ENCODE peak calls at places on chromosome 19, in four cellular contexts. Y, O, U and J are unnamed samples.

GRCh38 chr19:3508771-3509535 is 2.8 kb downstream of the FZR1 start:
- DNase-seq in Y (no peak), U (no peak), O (no peak), J (no peak)

GRCh38 chr19:4277051-4277700 is 1.9 kb upstream of the SHD start:
- DNase-seq in Y (no peak), U (no peak), O (no peak), J (no peak)

GRCh38 chr19:13100031-13100588 is 2.5 kb downstream of the LYL1 start:
- DNase-seq in Y (no peak), U (no peak), O (peak; percentile 26), J (peak; percentile 28)

GRCh38 chr19:16015805-16016173 is 60.5 kb upstream of the TPM4 start:
- DNase-seq in Y (no peak), U (no peak), O (no peak), J (peak; percentile 54)

GRCh38 chr19:35901854-35902661 is at the start of gene HCST:
- DNase-seq in U (peak; percentile 50), Y (no peak), O (no peak), J (peak; percentile 39)

GRCh38 chr19:7515091-7515470 is 822 bp upstream of the ZNF358 start:
- DNase-seq in O (no peak), Y (no peak), U (no peak), J (peak; percentile 61)

GRCh38 chr19:55041627-55042343 is 3.7 kb upstream of the GP6 start:
- DNase-seq in U (no peak), O (no peak), Y (no peak), J (no peak)

GRCh38 chr19:13823256-13823655 is 28.0 kb downstream of the ZSWIM4 start:
- DNase-seq in U (no peak), O (no peak), Y (no peak), J (peak; percentile 72)

GRCh38 chr19:7849631-7850428 is 19.8 kb downstream of the EVI5L start:
- DNase-seq in O (no peak), Y (no peak), U (no peak), J (no peak)

GRCh38 chr19:47381653-47382279 is 32.7 kb downstream of the DHX34 start:
- DNase-seq in U (peak; percentile 17), O (no peak), Y (no peak), J (no peak)

GRCh38 chr19:15715642-15716041 is 12.2 kb upstream of the OR10H2 start:
- DNase-seq in U (no peak), O (no peak), Y (no peak), J (no peak)

GRCh38 chr19:33291623-33292534 is 10.5 kb downstream of the CEBPA start:
- DNase-seq in O (no peak), U (no peak), Y (no peak), J (peak; percentile 17)

GRCh38 chr19:2969104-2969504 is 8.3 kb upstream of the TLE6 start:
- DNase-seq in Y (no peak), O (peak; percentile 79), U (peak; percentile 88), J (peak; percentile 78)

GRCh38 chr19:35005256-35005977 is 5.3 kb downstream of the GRAMD1A start:
- DNase-seq in O (no peak), Y (no peak), U (no peak), J (peak; percentile 14)

GRCh38 chr19:47024502-47024901 is 4.9 kb downstream of the NPAS1 start:
- DNase-seq in U (no peak), Y (no peak), O (no peak), J (no peak)

GRCh38 chr19:19559942-19560341 is 21.9 kb downstream of the CILP2 start:
- DNase-seq in O (no peak), U (no peak), Y (no peak), J (no peak)

GRCh38 chr19:3041756-3042517 is 12.9 kb upstream of the TLE2 start:
- DNase-seq in Y (no peak), U (no peak), O (peak; percentile 50), J (no peak)

GRCh38 chr19:41792513-41793413 is 3.6 kb upstream of the CEACAM3 start:
- DNase-seq in U (peak; percentile 59), O (no peak), Y (peak; percentile 91), J (peak; percentile 39)

GRCh38 chr19:46471778-46472543 is 598 bp upstream of the PNMA8A start:
- DNase-seq in O (no peak), U (no peak), Y (no peak), J (no peak)

GRCh38 chr19:54104998-54105715 is 2.5 kb downstream of the NDUFA3 start:
- DNase-seq in U (no peak), O (no peak), Y (no peak), J (no peak)

GRCh38 chr19:8610041-8610927 is at the start of gene ADAMTS10:
- DNase-seq in Y (no peak), U (no peak), O (peak; percentile 45), J (peak; percentile 68)

GRCh38 chr19:15732388-15732787 is 4.6 kb downstream of the OR10H2 start:
- DNase-seq in U (no peak), O (no peak), Y (no peak), J (no peak)

GRCh38 chr19:5961969-5962945 is 15.7 kb downstream of the RANBP3 start:
- DNase-seq in U (peak; percentile 92), Y (no peak), O (no peak), J (peak; percentile 47)

GRCh38 chr19:34676697-34677385 is at the start of gene SCGB2B2:
- DNase-seq in O (no peak), U (no peak), Y (peak; percentile 90), J (no peak)

GRCh38 chr19:50658438-50659317 is 9.4 kb downstream of the C19orf81 start:
- DNase-seq in O (peak; percentile 23), Y (peak; percentile 98), U (peak; percentile 71), J (peak; percentile 83)

GRCh38 chr19:9936151-9937000 is at the start of gene OLFM2:
- DNase-seq in O (peak; percentile 48), U (peak; percentile 22), Y (no peak), J (no peak)

GRCh38 chr19:17724655-17725054 is 5.4 kb downstream of the MAP1S start:
- DNase-seq in U (no peak), Y (no peak), O (no peak), J (no peak)

GRCh38 chr19:17726914-17727773 is 7.9 kb downstream of the MAP1S start:
- DNase-seq in O (no peak), U (no peak), Y (no peak), J (no peak)

GRCh38 chr19:17727843-17728242 is 8.6 kb downstream of the MAP1S start:
- DNase-seq in U (no peak), Y (no peak), O (no peak), J (no peak)

GRCh38 chr19:17726136-17726741 is 7.0 kb downstream of the MAP1S start:
- DNase-seq in O (no peak), U (no peak), Y (no peak), J (no peak)

DNA sequence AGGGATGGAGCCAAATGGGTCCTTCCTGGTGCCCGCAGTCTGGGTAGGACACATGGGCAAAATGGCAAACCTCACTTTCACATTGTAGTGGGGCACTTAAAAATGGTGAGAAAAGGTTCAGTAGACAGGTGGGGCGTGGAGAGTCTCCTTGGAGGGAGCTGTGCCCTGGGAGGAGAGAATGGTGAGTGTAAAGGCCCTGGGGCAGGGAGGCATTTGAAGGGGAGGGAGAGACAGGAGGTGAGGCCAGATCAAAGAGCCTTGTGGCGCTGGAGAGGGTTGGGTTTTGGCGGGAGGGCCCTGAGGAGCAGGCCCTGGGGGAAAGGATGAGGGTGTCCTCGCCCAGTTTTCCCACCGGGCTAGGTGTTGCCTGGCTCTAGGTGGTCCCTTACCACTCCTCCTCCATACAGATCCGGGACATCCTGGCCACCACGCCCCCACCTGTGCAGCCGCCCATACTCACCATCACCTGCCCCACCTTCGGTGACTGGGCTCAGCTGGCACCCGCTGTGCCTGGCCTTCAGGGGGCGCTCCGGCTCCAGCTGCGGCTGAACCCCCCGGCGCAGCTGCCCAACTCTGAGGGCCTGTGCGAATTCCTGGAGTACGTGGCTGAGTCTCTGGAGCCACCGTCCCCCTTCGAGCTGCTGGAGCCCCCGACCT is 6.3 kb downstream of the MAP1S start:
- DNase-seq in O (no peak), U (no peak), Y (no peak), J (no peak)
- TF ChIP-seq CTCF in O (no peak), U (no peak), Y (peak; percentile 23), J (no peak)

DNA sequence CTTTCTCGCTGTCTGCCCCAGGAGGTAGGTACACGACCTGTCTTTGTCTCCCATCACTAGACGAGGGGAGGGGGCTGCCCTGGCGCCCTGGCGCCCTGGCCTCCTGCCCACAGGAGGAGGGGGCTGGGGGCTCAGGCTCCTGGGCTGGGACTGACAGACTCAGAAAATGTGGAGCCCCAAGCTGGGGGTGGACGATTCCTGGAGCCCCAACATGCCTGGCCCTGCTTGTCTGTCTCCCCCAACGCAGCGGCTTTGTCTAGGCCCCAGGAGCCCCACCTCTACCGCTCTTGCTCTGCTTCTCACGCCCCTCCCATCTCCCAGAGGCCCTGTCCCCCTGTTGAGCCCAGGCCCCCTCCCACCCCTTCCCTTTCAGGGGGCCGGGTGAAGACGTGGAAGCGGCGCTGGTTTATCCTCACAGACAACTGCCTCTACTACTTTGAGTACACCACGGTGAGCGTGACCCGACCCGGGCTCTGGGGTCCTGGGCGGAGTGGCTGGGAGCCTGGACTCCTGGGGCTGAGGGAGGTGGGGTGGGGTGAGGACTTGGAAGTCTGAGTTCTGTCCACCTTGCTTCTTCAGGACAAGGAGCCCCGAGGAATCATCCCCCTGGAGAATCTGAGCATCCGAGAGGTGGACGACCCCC is 8.6 kb downstream of the CYTH2 start:
- DNase-seq in U (no peak), Y (no peak), O (no peak), J (no peak)
- TF ChIP-seq POLR2A in U (no peak), Y (no peak), O (no peak), J (no peak)

DNA sequence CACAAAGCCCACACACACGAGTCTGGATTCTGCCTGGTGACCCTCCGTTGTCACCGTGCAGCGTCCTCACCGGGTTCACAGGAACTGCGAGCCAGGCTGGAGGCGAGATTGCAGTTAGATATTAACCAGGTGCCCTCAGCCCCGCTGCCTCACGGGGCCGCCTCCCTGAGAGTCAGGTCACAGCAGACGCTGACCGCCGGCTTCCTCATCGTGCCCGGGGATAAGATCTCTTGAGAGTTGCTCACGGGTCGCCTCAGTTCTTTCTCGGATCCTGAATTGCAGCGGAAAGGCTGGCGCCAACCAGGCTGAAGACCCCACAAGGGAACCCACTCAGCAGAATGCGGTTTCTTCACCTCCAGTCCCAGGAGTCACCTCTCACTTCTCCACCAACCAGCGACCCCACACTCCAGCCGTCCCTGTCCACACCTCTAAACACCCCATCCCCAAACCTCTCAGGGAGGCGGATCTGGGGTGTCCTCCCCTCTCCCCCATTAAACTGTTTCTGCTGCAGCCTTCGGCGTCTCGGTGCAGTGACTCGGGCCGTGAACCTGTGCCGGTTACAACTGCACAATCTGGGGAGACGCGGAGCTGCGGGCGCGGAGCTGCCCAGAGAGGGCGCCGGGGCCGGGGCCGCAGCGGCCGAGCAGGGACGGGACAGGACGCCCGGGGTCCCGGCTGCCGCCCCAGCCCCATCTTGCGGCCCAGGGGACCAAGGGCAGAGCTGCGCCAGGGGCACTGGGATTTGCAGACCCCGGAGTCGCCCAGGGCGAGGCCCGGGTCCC is 591 bp downstream of the ZNF823 start:
- DNase-seq in O (peak; percentile 23), U (peak; percentile 82), Y (no peak), J (peak; percentile 55)
- TF ChIP-seq CTCF in O (no peak), U (peak; percentile 1), Y (no peak), J (peak; percentile 26)

GRCh38 chr19:1507763-1508506 is 4.9 kb downstream of the ADAMTSL5 start:
- DNase-seq in O (peak; percentile 96), Y (peak; percentile 97), U (peak; percentile 94), J (peak; percentile 94)
- TF ChIP-seq POLR2A in O (peak; percentile 36), Y (peak; percentile 19), U (no peak), J (no peak)

GRCh38 chr19:48455171-48455907 is at the start of gene KCNJ14:
- DNase-seq in U (no peak), O (no peak), Y (no peak), J (no peak)
- TF ChIP-seq CTCF in U (no peak), O (no peak), Y (no peak), J (no peak)